ENCODE peak calls at places on chromosomes 11 and 22, in four cellular contexts. One of them, this sample, is unnamed.

GRCh38 chr11:128342511-128343133 is 244.7 kb downstream of the ETS1 start:
- DNase-seq in HCT116: no peak
- DNase-seq in SK-N-SH: no peak
- DNase-seq in HepG2: peak; percentile 60
- DNase-seq in this sample: no peak

GRCh38 chr11:99565333-99565732 is 544.6 kb downstream of the CNTN5 start:
- DNase-seq in SK-N-SH: no peak
- DNase-seq in HCT116: no peak
- DNase-seq in HepG2: no peak
- DNase-seq in this sample: no peak

GRCh38 chr11:93476796-93477195 is 66.4 kb downstream of the SMCO4 start:
- DNase-seq in HepG2: no peak
- DNase-seq in HCT116: no peak
- DNase-seq in SK-N-SH: no peak
- DNase-seq in this sample: no peak

GRCh38 chr11:129141748-129142475 is 50.2 kb downstream of the ARHGAP32 start:
- DNase-seq in SK-N-SH: no peak
- DNase-seq in HCT116: no peak
- DNase-seq in HepG2: no peak
- DNase-seq in this sample: no peak

GRCh38 chr11:12170984-12171383 is 60.6 kb downstream of the MICAL2 start:
- DNase-seq in SK-N-SH: no peak
- DNase-seq in HepG2: no peak
- DNase-seq in HCT116: no peak
- DNase-seq in this sample: no peak

GRCh38 chr11:65541093-65542010 is 16.5 kb downstream of the SCYL1 start:
- DNase-seq in HepG2: no peak
- DNase-seq in HCT116: no peak
- DNase-seq in SK-N-SH: no peak
- DNase-seq in this sample: no peak

GRCh38 chr22:24146190-24146616 is 35.1 kb upstream of the SUSD2 start:
- DNase-seq in HCT116: no peak
- DNase-seq in SK-N-SH: peak; percentile 50
- DNase-seq in HepG2: peak; percentile 80
- DNase-seq in this sample: peak; percentile 41

GRCh38 chr11:105611837-105612480 is 2.1 kb downstream of the GRIA4 start:
- DNase-seq in SK-N-SH: peak; percentile 19
- DNase-seq in HepG2: no peak
- DNase-seq in HCT116: no peak
- DNase-seq in this sample: no peak

GRCh38 chr22:24920029-24920428 is 26.5 kb downstream of the LHFPL7 start:
- DNase-seq in HepG2: no peak
- DNase-seq in SK-N-SH: no peak
- DNase-seq in HCT116: no peak
- DNase-seq in this sample: no peak

GRCh38 chr11:65298131-65298535 is 16.5 kb upstream of the CDC42EP2 start:
- DNase-seq in HCT116: no peak
- DNase-seq in HepG2: no peak
- DNase-seq in SK-N-SH: no peak
- DNase-seq in this sample: no peak

DNA sequence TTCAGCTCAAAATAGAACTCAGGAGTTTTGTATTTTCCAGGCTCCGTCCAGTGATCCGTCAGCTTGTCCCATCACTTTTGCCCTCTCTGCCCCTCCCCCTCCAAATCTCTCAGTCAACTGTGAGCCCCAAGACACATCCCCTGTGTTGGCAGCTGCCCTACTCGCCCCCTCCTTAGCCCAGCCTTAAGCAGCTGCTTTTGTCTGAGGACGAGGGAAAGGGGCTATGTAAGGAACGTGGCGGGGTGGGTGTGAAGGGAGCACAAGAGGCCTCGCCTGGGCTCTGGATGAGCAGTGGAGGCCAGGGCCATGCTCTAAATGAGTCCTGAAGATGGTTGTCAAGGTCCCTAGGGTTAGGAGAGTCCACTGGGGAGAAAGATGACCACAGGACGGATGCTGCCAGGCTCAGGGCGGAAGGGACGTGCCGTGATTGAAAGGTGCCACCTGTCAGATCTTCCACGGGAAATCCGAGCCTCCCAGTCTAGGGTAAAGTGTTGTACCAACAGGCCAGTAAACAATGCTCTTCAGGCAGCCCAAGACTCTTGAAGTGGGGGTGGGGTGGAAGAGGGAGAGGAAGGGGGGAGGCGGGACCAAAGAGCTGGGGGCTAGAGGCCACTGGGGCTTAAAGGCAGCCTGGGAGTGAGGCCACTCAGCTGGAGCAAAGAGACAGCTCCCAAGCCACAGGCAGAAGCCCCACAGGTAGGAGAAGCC is at the start of gene SMTNL1:
- DNase-seq in HCT116: no peak
- DNase-seq in SK-N-SH: no peak
- DNase-seq in HepG2: no peak
- DNase-seq in this sample: no peak
- TF ChIP-seq ZBTB33 in HCT116: no peak
- TF ChIP-seq ZBTB33 in SK-N-SH: no peak
- TF ChIP-seq ZBTB33 in HepG2: no peak
- TF ChIP-seq ZBTB33 in this sample: no peak

GRCh38 chr22:46025973-46026906 is 49.3 kb upstream of the WNT7B start:
- DNase-seq in SK-N-SH: peak; percentile 29
- DNase-seq in HepG2: no peak
- DNase-seq in HCT116: no peak
- DNase-seq in this sample: no peak
- TF ChIP-seq ZBTB33 in SK-N-SH: no peak
- TF ChIP-seq ZBTB33 in HepG2: no peak
- TF ChIP-seq ZBTB33 in HCT116: no peak
- TF ChIP-seq ZBTB33 in this sample: no peak

DNA sequence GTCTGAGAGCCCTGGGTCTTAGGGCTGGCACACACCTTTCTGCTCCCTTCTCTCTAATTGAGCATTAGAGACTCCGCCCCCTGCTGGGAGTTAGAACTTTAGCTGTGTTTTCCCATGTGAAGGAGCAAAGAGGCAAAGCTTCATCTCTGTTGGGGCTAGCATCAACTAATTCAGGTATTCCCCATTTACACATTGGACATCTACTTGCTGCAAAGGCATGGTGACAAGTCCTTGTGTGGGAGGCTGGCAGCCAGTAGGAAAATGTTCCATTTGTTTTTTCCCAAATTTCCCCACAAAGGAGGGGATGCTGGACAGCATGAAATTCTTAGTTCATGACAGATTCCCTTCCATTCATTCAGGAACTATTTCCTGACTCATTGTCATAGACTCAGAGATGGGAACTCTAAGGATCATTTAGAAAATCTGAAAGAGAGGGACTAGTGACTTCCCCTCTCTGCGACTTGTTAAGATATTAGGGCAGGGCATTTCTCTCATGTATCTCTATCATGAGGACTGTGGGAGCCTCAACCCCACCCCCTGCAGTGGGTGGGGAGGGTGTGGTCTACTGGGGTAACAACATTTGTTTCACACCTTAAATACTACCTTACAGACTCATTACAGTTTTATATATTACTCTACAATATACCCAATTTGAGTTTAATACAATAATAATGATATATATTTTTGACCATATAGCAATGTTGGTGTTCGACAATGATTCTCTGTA is 3.7 kb downstream of the CD44 start:
- DNase-seq in HepG2: peak; percentile 20
- DNase-seq in HCT116: no peak
- DNase-seq in SK-N-SH: no peak
- DNase-seq in this sample: peak; percentile 24
- TF ChIP-seq ZBTB33 in HepG2: no peak
- TF ChIP-seq ZBTB33 in HCT116: no peak
- TF ChIP-seq ZBTB33 in SK-N-SH: no peak
- TF ChIP-seq ZBTB33 in this sample: no peak

GRCh38 chr11:70606951-70607330 is 208.6 kb downstream of the CTTN start:
- DNase-seq in HCT116: no peak
- DNase-seq in HepG2: no peak
- DNase-seq in SK-N-SH: no peak
- DNase-seq in this sample: no peak
- TF ChIP-seq ZBTB33 in HCT116: no peak
- TF ChIP-seq ZBTB33 in HepG2: no peak
- TF ChIP-seq ZBTB33 in SK-N-SH: no peak
- TF ChIP-seq ZBTB33 in this sample: no peak